ENCODE peak calls at places on chromosomes 16 and 17, in nine cellular contexts. V, W, L, T, Z, P, E, G and D are unnamed samples.

GRCh38 chr17:57370051-57370581 is 113.8 kb downstream of the MSI2 start:
- DNase-seq in V (peak), W (no peak), L (peak), T (no peak), Z (no peak), P (peak), E (no peak), G (no peak), D (peak)

GRCh38 chr17:1162116-1162855 is 17.5 kb downstream of the ABR start:
- DNase-seq in V (no peak), W (no peak), L (no peak), T (no peak), Z (no peak), P (peak), E (no peak), G (peak), D (no peak)

GRCh38 chr17:4839965-4840892 is 7.1 kb downstream of the MINK1 start:
- DNase-seq in V (no peak), W (no peak), L (no peak), T (no peak), Z (no peak), P (no peak), E (no peak), G (no peak), D (no peak)

GRCh38 chr16:67279296-67280089 is at the start of gene PLEKHG4:
- DNase-seq in V (peak), W (peak), L (peak), T (peak), Z (peak), P (no peak), E (peak), G (peak), D (no peak)

GRCh38 chr17:21463779-21464407 is 87.7 kb downstream of the KCNJ12 start:
- DNase-seq in V (peak), W (no peak), L (peak), T (no peak), Z (no peak), P (no peak), E (no peak), G (no peak), D (no peak)

GRCh38 chr17:54903375-54903774 is 2.7 kb downstream of the TOM1L1 start:
- DNase-seq in V (no peak), W (no peak), L (peak), T (no peak), Z (no peak), P (peak), E (no peak), G (no peak), D (no peak)

GRCh38 chr16:57981636-57982035 is 10.7 kb upstream of the CNGB1 start:
- DNase-seq in V (no peak), W (no peak), L (no peak), T (no peak), Z (no peak), P (peak), E (no peak), G (no peak), D (no peak)

GRCh38 chr16:35255186-35255803 is 1795.9 kb downstream of the TP53TG3F start:
- DNase-seq in V (no peak), W (no peak), L (no peak), T (no peak), Z (no peak), P (no peak), E (no peak), G (no peak), D (no peak)

GRCh38 chr17:57620576-57620975 is 124.5 kb downstream of the CCDC182 start:
- DNase-seq in V (no peak), W (no peak), L (no peak), T (no peak), Z (no peak), P (no peak), E (no peak), G (no peak), D (no peak)

GRCh38 chr17:16135461-16135860 is 79.9 kb downstream of the NCOR1 start:
- DNase-seq in V (no peak), W (no peak), L (no peak), T (no peak), Z (no peak), P (no peak), E (no peak), G (no peak), D (no peak)

GRCh38 chr16:55588799-55589198 is 22.3 kb downstream of the CAPNS2 start:
- DNase-seq in V (no peak), W (no peak), L (no peak), T (no peak), Z (no peak), P (no peak), E (no peak), G (no peak), D (no peak)

GRCh38 chr17:41049110-41049509 is 2.0 kb upstream of the KRTAP2-1 start:
- DNase-seq in V (no peak), W (no peak), L (no peak), T (no peak), Z (no peak), P (peak), E (no peak), G (no peak), D (no peak)

GRCh38 chr16:31487720-31488629 is 5.1 kb downstream of the SLC5A2 start:
- DNase-seq in V (peak), W (peak), L (peak), T (peak), Z (peak), P (peak), E (peak), G (peak), D (no peak)

GRCh38 chr17:4444782-4445473 is 11.2 kb downstream of the SPNS3 start:
- DNase-seq in V (no peak), W (no peak), L (no peak), T (no peak), Z (no peak), P (peak), E (no peak), G (no peak), D (no peak)

GRCh38 chr16:22265351-22265750 is 31.9 kb upstream of the POLR3E start:
- DNase-seq in V (no peak), W (no peak), L (no peak), T (no peak), Z (no peak), P (no peak), E (no peak), G (no peak), D (no peak)

GRCh38 chr17:76997981-76998531 is 129.9 kb downstream of the MGAT5B start:
- DNase-seq in V (no peak), W (no peak), L (no peak), T (peak), Z (peak), P (no peak), E (peak), G (no peak), D (no peak)

GRCh38 chr17:74744714-74745547 is 3.5 kb upstream of the NHERF1 start:
- DNase-seq in V (peak), W (peak), L (peak), T (peak), Z (peak), P (peak), E (peak), G (peak), D (peak)

GRCh38 chr16:57679768-57680167 is 11.7 kb downstream of the ADGRG3 start:
- DNase-seq in V (no peak), W (no peak), L (peak), T (no peak), Z (no peak), P (no peak), E (no peak), G (no peak), D (no peak)